ENCODE peak calls at places on chromosome 19, in nine cellular contexts. L is IMR-90, P is NCI-H2029, M is fibroblast of lung, W is NCI-H526, I is HAP-1, N is brain microvascular endothelial cell, V is EH, Z is K562. E is an unnamed sample.
A peak's percentile ranks its signal among the peaks of the same experiment; 100 is the strongest.

GRCh38 chr19:36401475-36401874 is 17.0 kb downstream of the ZFP82 start:
- DNase-seq in L (no peak), P (no peak), M (no peak), W (no peak), I (no peak), N (no peak), V (no peak), Z (no peak), E (no peak)

GRCh38 chr19:7869453-7869909 is 4.7 kb downstream of the PRR36 start:
- DNase-seq in L (peak; percentile 28), P (no peak), M (peak; percentile 25), W (no peak), I (peak; percentile 34), N (no peak), V (peak; percentile 62), Z (peak; percentile 67), E (peak; percentile 79)

GRCh38 chr19:2327773-2328400 is 499 bp downstream of the LSM7 start:
- DNase-seq in L (peak; percentile 81), P (peak; percentile 79), M (peak; percentile 49), W (no peak), I (peak; percentile 80), N (peak; percentile 86), V (peak; percentile 94), Z (no peak), E (peak; percentile 58)

GRCh38 chr19:30718728-30719127 is 346.5 kb downstream of the ZNF536 start:
- DNase-seq in L (no peak), P (no peak), M (no peak), W (no peak), I (no peak), N (no peak), V (peak; percentile 2), Z (no peak), E (peak; percentile 12)

GRCh38 chr19:15300533-15301194 is 31.7 kb downstream of the BRD4 start:
- DNase-seq in L (peak; percentile 88), P (no peak), M (peak; percentile 89), W (no peak), I (peak; percentile 20), N (peak; percentile 65), V (peak; percentile 97), Z (no peak), E (no peak)

GRCh38 chr19:8640402-8641004 is 10.1 kb downstream of the NFILZ start:
- DNase-seq in L (no peak), P (no peak), M (no peak), W (no peak), I (no peak), N (no peak), V (no peak), Z (no peak), E (peak; percentile 36)

GRCh38 chr19:38617283-38617763 is 430 bp downstream of the MAP4K1 start:
- DNase-seq in L (no peak), P (no peak), M (no peak), W (no peak), I (no peak), N (no peak), V (no peak), Z (no peak), E (no peak)

GRCh38 chr19:48565090-48565489 is 13.1 kb downstream of the SULT2B1 start:
- DNase-seq in L (peak; percentile 83), P (no peak), M (peak; percentile 54), W (no peak), I (peak; percentile 47), N (peak; percentile 45), V (peak; percentile 85), Z (no peak), E (no peak)

GRCh38 chr19:18832331-18833140 is 777 bp downstream of the UPF1 start:
- DNase-seq in L (no peak), P (no peak), M (peak; percentile 12), W (no peak), I (no peak), N (peak; percentile 18), V (peak; percentile 42), Z (peak; percentile 61), E (peak; percentile 42)

E was measured in transverse colon.